ENCODE peak calls at places on chromosome 20, in four cellular contexts. One of them, this sample, is unnamed. For H3K27me3, the result is how much of the 10 kb centered on the place peaks cover.

GRCh38 chr20:42889517-42889916 is 300.2 kb downstream of the PTPRT start:
- DNase-seq in uterus: no peak
- DNase-seq in body of pancreas: no peak
- DNase-seq in esophagus squamous epithelium: no peak
- DNase-seq in this sample: no peak

GRCh38 chr20:1508576-1508975 is 17.4 kb upstream of the SIRPB2 start:
- DNase-seq in uterus: no peak
- DNase-seq in body of pancreas: no peak
- DNase-seq in esophagus squamous epithelium: no peak
- DNase-seq in this sample: no peak

GRCh38 chr20:48686238-48687096 is 141.3 kb downstream of the PREX1 start:
- DNase-seq in uterus: peak
- DNase-seq in body of pancreas: no peak
- DNase-seq in esophagus squamous epithelium: no peak
- DNase-seq in this sample: peak

GRCh38 chr20:9460518-9460917 is 53.9 kb upstream of the LAMP5 start:
- DNase-seq in uterus: no peak
- DNase-seq in body of pancreas: no peak
- DNase-seq in esophagus squamous epithelium: no peak
- DNase-seq in this sample: no peak

GRCh38 chr20:64255361-64256281 is at the start of gene PCMTD2:
- DNase-seq in uterus: peak
- DNase-seq in body of pancreas: peak
- DNase-seq in esophagus squamous epithelium: peak
- DNase-seq in this sample: peak

GRCh38 chr20:55415567-55416142 is 589.7 kb downstream of the CBLN4 start:
- DNase-seq in uterus: no peak
- DNase-seq in body of pancreas: no peak
- DNase-seq in esophagus squamous epithelium: no peak
- DNase-seq in this sample: no peak

GRCh38 chr20:38298768-38299288 is 5.1 kb upstream of the BPI start:
- DNase-seq in uterus: peak
- DNase-seq in body of pancreas: peak
- DNase-seq in esophagus squamous epithelium: no peak
- DNase-seq in this sample: peak

GRCh38 chr20:42549496-42549895 is 640.2 kb downstream of the PTPRT start:
- DNase-seq in uterus: no peak
- DNase-seq in body of pancreas: no peak
- DNase-seq in esophagus squamous epithelium: no peak
- DNase-seq in this sample: no peak

GRCh38 chr20:59821201-59821600 is 112.2 kb downstream of the SYCP2 start:
- DNase-seq in uterus: no peak
- DNase-seq in body of pancreas: no peak
- DNase-seq in esophagus squamous epithelium: no peak
- DNase-seq in this sample: no peak

GRCh38 chr20:32249030-32249738 is 28.3 kb upstream of the KIF3B start:
- DNase-seq in uterus: no peak
- DNase-seq in body of pancreas: no peak
- DNase-seq in esophagus squamous epithelium: no peak
- DNase-seq in this sample: no peak

GRCh38 chr20:51800769-51801219 is 1.5 kb downstream of the SALL4 start:
- DNase-seq in uterus: no peak
- DNase-seq in body of pancreas: peak
- DNase-seq in esophagus squamous epithelium: no peak
- DNase-seq in this sample: no peak

GRCh38 chr20:45044084-45044573 is 56.8 kb downstream of the KCNS1 start:
- DNase-seq in uterus: no peak
- DNase-seq in body of pancreas: peak
- DNase-seq in esophagus squamous epithelium: no peak
- DNase-seq in this sample: no peak

GRCh38 chr20:16475225-16475624 is 98.0 kb downstream of the KIF16B start:
- DNase-seq in uterus: no peak
- DNase-seq in body of pancreas: no peak
- DNase-seq in esophagus squamous epithelium: no peak
- DNase-seq in this sample: no peak

GRCh38 chr20:23235173-23236027 is 115.2 kb upstream of the NXT1 start:
- DNase-seq in uterus: no peak
- DNase-seq in body of pancreas: peak
- DNase-seq in esophagus squamous epithelium: no peak
- DNase-seq in this sample: peak

GRCh38 chr20:21251278-21251677 is 51.9 kb upstream of the XRN2 start:
- DNase-seq in uterus: no peak
- DNase-seq in body of pancreas: no peak
- DNase-seq in esophagus squamous epithelium: no peak
- DNase-seq in this sample: no peak

GRCh38 chr20:18032977-18033892 is 24.5 kb downstream of the OVOL2 start:
- DNase-seq in uterus: no peak
- DNase-seq in body of pancreas: no peak
- DNase-seq in esophagus squamous epithelium: no peak
- DNase-seq in this sample: no peak

GRCh38 chr20:38156888-38157634 is 8.0 kb downstream of the TGM2 start:
- DNase-seq in uterus: peak
- DNase-seq in body of pancreas: no peak
- DNase-seq in esophagus squamous epithelium: no peak
- DNase-seq in this sample: peak

GRCh38 chr20:62330576-62331317 is 27.9 kb downstream of the ADRM1 start:
- DNase-seq in uterus: no peak
- DNase-seq in body of pancreas: no peak
- DNase-seq in esophagus squamous epithelium: no peak
- DNase-seq in this sample: no peak

GRCh38 chr20:62331347-62331746 is 28.6 kb downstream of the ADRM1 start:
- DNase-seq in uterus: no peak
- DNase-seq in body of pancreas: no peak
- DNase-seq in esophagus squamous epithelium: no peak
- DNase-seq in this sample: no peak

GRCh38 chr20:62328684-62329388 is 26.0 kb downstream of the ADRM1 start:
- DNase-seq in uterus: no peak
- DNase-seq in body of pancreas: no peak
- DNase-seq in esophagus squamous epithelium: no peak
- DNase-seq in this sample: no peak

GRCh38 chr20:62327726-62328495 is 25.1 kb downstream of the ADRM1 start:
- DNase-seq in uterus: no peak
- DNase-seq in body of pancreas: no peak
- DNase-seq in esophagus squamous epithelium: no peak
- DNase-seq in this sample: no peak

DNA sequence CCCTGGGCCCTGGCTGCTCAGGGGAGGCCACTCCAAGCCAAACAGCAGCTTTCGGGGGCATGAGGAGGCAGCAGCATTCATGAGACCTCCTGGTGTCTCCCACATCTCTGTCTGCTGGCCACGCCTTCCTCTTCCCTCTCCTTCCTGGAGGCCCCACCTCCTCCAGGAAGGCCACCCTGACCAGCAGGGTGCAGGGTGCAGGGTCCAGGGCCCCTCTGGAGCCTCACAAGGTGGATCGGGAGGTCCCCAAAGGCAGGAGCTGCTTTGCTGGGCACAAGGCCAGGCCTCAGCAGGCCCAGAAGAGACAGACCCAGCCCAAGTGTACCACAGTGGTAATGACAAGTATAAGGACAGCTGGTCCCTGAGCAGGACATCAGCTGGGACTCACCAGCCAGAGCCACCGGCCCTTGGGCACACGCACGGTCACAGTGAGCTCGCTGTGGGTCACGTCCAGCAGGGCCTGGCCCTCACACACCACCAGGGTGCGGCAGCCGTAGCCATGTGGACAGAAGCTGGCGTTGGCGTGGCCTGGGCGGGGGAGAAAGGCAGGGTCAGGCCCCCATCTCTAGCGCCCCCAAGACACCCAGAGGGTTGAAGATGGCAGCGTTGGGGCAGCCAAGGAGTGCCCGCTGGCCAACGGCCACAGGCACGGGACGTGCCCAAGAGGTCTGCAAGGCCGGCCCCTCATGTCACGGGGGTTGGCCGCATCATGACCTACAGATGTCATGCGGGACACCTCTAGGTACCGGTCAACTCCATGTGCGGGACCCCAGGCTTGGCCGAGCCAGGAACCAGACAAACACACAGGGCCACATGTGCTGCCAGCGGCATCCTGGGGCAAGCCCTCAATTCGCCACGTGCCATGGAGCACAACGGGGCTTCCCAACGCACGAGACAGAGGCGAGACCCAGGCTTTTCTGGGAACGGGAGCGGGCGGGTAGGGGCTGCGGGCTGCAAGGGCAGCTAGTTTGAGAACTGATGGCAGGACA is 26.9 kb downstream of the ADRM1 start:
- DNase-seq in uterus: no peak
- DNase-seq in body of pancreas: no peak
- DNase-seq in esophagus squamous epithelium: no peak
- DNase-seq in this sample: no peak
- TF ChIP-seq CTCF in uterus: no peak
- TF ChIP-seq CTCF in body of pancreas: no peak
- TF ChIP-seq CTCF in esophagus squamous epithelium: no peak
- TF ChIP-seq CTCF in this sample: no peak

DNA sequence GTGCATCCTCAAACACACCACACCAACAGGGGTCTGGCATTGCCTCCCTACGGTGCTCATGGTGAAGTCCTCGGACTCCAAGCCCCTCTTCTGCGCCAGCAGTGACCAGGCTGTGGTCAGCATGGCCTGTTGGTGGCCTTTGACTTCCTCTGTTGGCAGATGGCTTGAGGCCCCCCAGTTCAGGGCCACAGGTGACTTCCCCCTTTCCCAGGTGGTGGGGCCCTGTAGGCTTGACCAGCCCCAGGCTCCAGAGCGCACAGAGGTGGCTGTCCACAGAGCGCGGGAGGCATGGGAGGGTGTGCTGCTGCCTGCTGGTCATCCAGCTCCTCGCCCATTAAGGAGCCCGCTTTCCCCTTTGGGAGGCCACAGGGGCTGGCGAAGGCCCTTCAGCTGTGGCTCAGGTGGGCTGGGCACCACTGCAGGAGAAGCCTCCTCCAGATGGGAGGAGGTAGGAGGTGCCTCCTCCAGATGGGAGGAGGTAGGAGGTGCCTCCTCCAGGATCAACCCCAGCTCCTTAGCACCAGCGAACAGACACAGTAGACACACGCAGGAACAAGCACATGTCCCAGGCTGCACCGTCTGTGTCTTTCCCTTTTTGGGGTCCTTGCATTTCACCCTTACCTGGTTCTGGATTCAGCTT is 52.1 kb upstream of the BHLHE23 start:
- DNase-seq in uterus: no peak
- DNase-seq in body of pancreas: no peak
- DNase-seq in esophagus squamous epithelium: no peak
- DNase-seq in this sample: peak
- H3K27me3 ChIP-seq in uterus: under half
- H3K27me3 ChIP-seq in body of pancreas: under half
- H3K27me3 ChIP-seq in esophagus squamous epithelium: under half
- H3K27me3 ChIP-seq in this sample: half or more

GRCh38 chr20:25469558-25469957 is 62.1 kb downstream of the GINS1 start:
- DNase-seq in uterus: no peak
- DNase-seq in body of pancreas: no peak
- DNase-seq in esophagus squamous epithelium: no peak
- DNase-seq in this sample: no peak

GRCh38 chr20:25471020-25471419 is 63.5 kb downstream of the GINS1 start:
- DNase-seq in uterus: no peak
- DNase-seq in body of pancreas: no peak
- DNase-seq in esophagus squamous epithelium: no peak
- DNase-seq in this sample: no peak

GRCh38 chr20:25467441-25467840 is 60.0 kb downstream of the GINS1 start:
- DNase-seq in uterus: no peak
- DNase-seq in body of pancreas: no peak
- DNase-seq in esophagus squamous epithelium: no peak
- DNase-seq in this sample: no peak

GRCh38 chr20:25468126-25469075 is 60.9 kb downstream of the GINS1 start:
- DNase-seq in uterus: no peak
- DNase-seq in body of pancreas: no peak
- DNase-seq in esophagus squamous epithelium: no peak
- DNase-seq in this sample: no peak

DNA sequence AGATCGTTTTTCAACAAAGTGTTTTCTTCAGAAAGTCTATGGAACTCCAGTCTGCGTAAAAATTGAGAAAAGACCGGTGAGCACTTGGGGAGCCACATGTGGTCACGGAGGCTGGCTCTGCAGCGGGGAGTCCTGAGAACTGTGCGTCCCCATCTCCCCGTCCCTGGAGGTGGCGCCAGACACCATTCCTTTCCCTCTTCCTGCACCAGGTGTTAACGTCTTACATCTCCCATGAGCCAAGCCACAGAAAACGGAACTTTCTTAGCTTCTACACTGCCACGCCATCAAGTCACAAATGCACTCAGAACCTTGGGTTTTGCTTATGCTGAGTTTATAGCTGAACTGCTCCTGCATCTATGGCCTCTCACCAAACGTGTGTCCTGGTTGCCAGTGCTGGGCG is 62.6 kb downstream of the GINS1 start:
- DNase-seq in uterus: no peak
- DNase-seq in body of pancreas: peak
- DNase-seq in esophagus squamous epithelium: no peak
- DNase-seq in this sample: no peak
- TF ChIP-seq CTCF in uterus: no peak
- TF ChIP-seq CTCF in body of pancreas: peak
- TF ChIP-seq CTCF in esophagus squamous epithelium: peak
- TF ChIP-seq CTCF in this sample: peak

GRCh38 chr20:62830251-62830650 is 13.4 kb downstream of the COL9A3 start:
- DNase-seq in uterus: no peak
- DNase-seq in body of pancreas: no peak
- DNase-seq in esophagus squamous epithelium: no peak
- DNase-seq in this sample: no peak

GRCh38 chr20:62830821-62831220 is 14.0 kb downstream of the COL9A3 start:
- DNase-seq in uterus: no peak
- DNase-seq in body of pancreas: no peak
- DNase-seq in esophagus squamous epithelium: no peak
- DNase-seq in this sample: no peak

GRCh38 chr20:62828051-62828450 is 11.2 kb downstream of the COL9A3 start:
- DNase-seq in uterus: no peak
- DNase-seq in body of pancreas: no peak
- DNase-seq in esophagus squamous epithelium: no peak
- DNase-seq in this sample: no peak

GRCh38 chr20:62828551-62829230 is 11.8 kb downstream of the COL9A3 start:
- DNase-seq in uterus: no peak
- DNase-seq in body of pancreas: no peak
- DNase-seq in esophagus squamous epithelium: no peak
- DNase-seq in this sample: no peak

GRCh38 chr20:62829231-62830230 is 12.7 kb downstream of the COL9A3 start:
- DNase-seq in uterus: no peak
- DNase-seq in body of pancreas: no peak
- DNase-seq in esophagus squamous epithelium: no peak
- DNase-seq in this sample: no peak
- H3K27me3 ChIP-seq in uterus: under half
- H3K27me3 ChIP-seq in body of pancreas: under half
- H3K27me3 ChIP-seq in esophagus squamous epithelium: under half
- H3K27me3 ChIP-seq in this sample: under half